ENCODE peak calls at places on chromosomes 12 and 14, in seven cellular contexts. Q is SJSA1, S is HTR-8/SVneo, A is GM04503, X is Peyer's patch, W is HT-29, L is NB4. J is an unnamed sample.
A peak's percentile ranks its signal among the peaks of the same experiment; 100 is the strongest.

GRCh38 chr14:69043598-69044267 is 64.6 kb upstream of the ACTN1 start:
- DNase-seq in S (peak; percentile 60), A (peak; percentile 61), L (peak; percentile 75), W (no peak), X (no peak), Q (no peak), J (no peak)

GRCh38 chr12:112936927-112937326 is 1.3 kb upstream of the OAS3 start:
- DNase-seq in S (no peak), L (no peak), A (no peak), W (no peak), X (no peak), Q (no peak), J (peak; percentile 86)

GRCh38 chr12:110857528-110857927 is 10.7 kb downstream of the CCDC63 start:
- DNase-seq in Q (no peak), W (no peak), L (no peak), X (no peak), S (no peak), A (no peak), J (no peak)

GRCh38 chr14:24381363-24382102 is 13.5 kb downstream of the NFATC4 start:
- DNase-seq in L (no peak), Q (no peak), X (no peak), A (no peak), W (no peak), S (no peak), J (no peak)

GRCh38 chr14:33515899-33516298 is 435.0 kb downstream of the EGLN3 start:
- DNase-seq in L (no peak), X (no peak), Q (no peak), S (no peak), A (no peak), W (no peak), J (no peak)

GRCh38 chr14:23551266-23552028 is at the start of gene ZFHX2:
- DNase-seq in Q (no peak), A (no peak), S (peak; percentile 67), L (peak; percentile 80), X (peak; percentile 88), W (peak; percentile 60), J (peak; percentile 59)

GRCh38 chr14:24194873-24195185 is 412 bp downstream of the TM9SF1 start:
- DNase-seq in X (no peak), Q (no peak), S (no peak), A (no peak), L (no peak), W (no peak), J (no peak)

GRCh38 chr12:110126557-110126956 is 2.4 kb downstream of the IFT81 start:
- DNase-seq in W (no peak), L (no peak), Q (no peak), X (no peak), S (no peak), A (no peak), J (no peak)

GRCh38 chr12:47942327-47943230 is 20.8 kb upstream of the TMEM106C start:
- DNase-seq in S (no peak), X (no peak), W (no peak), Q (no peak), L (peak; percentile 43), A (no peak), J (no peak)

GRCh38 chr12:57459750-57460400 is at the start of gene GLI1:
- DNase-seq in W (peak; percentile 24), X (peak; percentile 74), S (peak; percentile 47), A (no peak), L (no peak), Q (no peak), J (peak; percentile 63)

GRCh38 chr12:3252416-3252815 is 175.2 kb downstream of the TSPAN9 start:
- DNase-seq in Q (no peak), L (no peak), S (no peak), A (peak; percentile 11), W (no peak), X (no peak), J (no peak)

GRCh38 chr14:100673085-100673806 is 53.4 kb upstream of the DLK1 start:
- DNase-seq in S (no peak), Q (no peak), X (peak; percentile 78), A (no peak), W (peak; percentile 53), L (peak; percentile 49), J (no peak)

GRCh38 chr12:70366581-70367267 is 634 bp downstream of the KCNMB4 start:
- DNase-seq in X (peak; percentile 60), W (peak; percentile 66), Q (peak; percentile 22), S (peak; percentile 27), L (peak; percentile 63), A (no peak), J (peak; percentile 14)

GRCh38 chr14:69648480-69649414 is 37.4 kb downstream of the SUSD6 start:
- DNase-seq in X (no peak), Q (peak; percentile 56), L (no peak), A (no peak), W (no peak), S (no peak), J (no peak)

GRCh38 chr14:93120522-93120921 is 4.8 kb upstream of the ITPK1 start:
- DNase-seq in Q (no peak), L (peak; percentile 76), W (no peak), A (no peak), S (no peak), X (no peak), J (no peak)

GRCh38 chr14:105486974-105487448 is 325 bp downstream of the CRIP1 start:
- DNase-seq in X (peak; percentile 92), A (no peak), S (no peak), L (no peak), W (peak; percentile 56), Q (no peak), J (no peak)